ENCODE peak calls at places on chromosome 7, in eight cellular contexts. A is brain microvascular endothelial cell; E is CD4-positive, alpha-beta T cell; X is Ammon's horn; F is fibroblast of the conjunctiva; V is NCI-H510A; G is iPS-NIHi11; Y is upper lobe of right lung. N is an unnamed sample.
A peak's percentile ranks its signal among the peaks of the same experiment; 100 is the strongest.

GRCh38 chr7:99224263-99224947 is 16.5 kb upstream of the KPNA7 start:
- DNase-seq in A (peak; percentile 22), E (no peak), X (no peak), F (no peak), V (no peak), G (no peak), Y (no peak), N (peak; percentile 95)

GRCh38 chr7:82624337-82624736 is 180.8 kb upstream of the CACNA2D1 start:
- DNase-seq in A (peak; percentile 57), E (no peak), X (no peak), F (no peak), V (no peak), G (no peak), Y (no peak), N (peak; percentile 23)

GRCh38 chr7:93055543-93056107 is 62.2 kb downstream of the SAMD9 start:
- DNase-seq in A (peak; percentile 11), E (no peak), X (peak; percentile 41), F (peak; percentile 17), V (no peak), G (peak; percentile 57), Y (no peak), N (peak; percentile 69)

GRCh38 chr7:30188806-30189205 is 54.0 kb downstream of the MTURN start:
- DNase-seq in A (no peak), E (no peak), X (no peak), F (no peak), V (no peak), G (no peak), Y (no peak), N (peak; percentile 55)

GRCh38 chr7:135160098-135160857 is 10.2 kb downstream of the CYREN start:
- DNase-seq in A (peak; percentile 41), E (no peak), X (no peak), F (no peak), V (no peak), G (no peak), Y (no peak), N (peak; percentile 42)

GRCh38 chr7:74294191-74294998 is 5.2 kb downstream of the CLIP2 start:
- DNase-seq in A (no peak), E (no peak), X (no peak), F (peak; percentile 56), V (no peak), G (no peak), Y (no peak), N (no peak)

GRCh38 chr7:144821069-144821468 is 14.8 kb downstream of the TPK1 start:
- DNase-seq in A (no peak), E (no peak), X (no peak), F (no peak), V (no peak), G (no peak), Y (no peak), N (no peak)

GRCh38 chr7:135718219-135718618 is 9.8 kb downstream of the SLC13A4 start:
- DNase-seq in A (no peak), E (no peak), X (no peak), F (no peak), V (no peak), G (no peak), Y (no peak), N (no peak)

GRCh38 chr7:131040467-131040932 is 287.2 kb upstream of the MKLN1 start:
- DNase-seq in A (peak; percentile 75), E (peak; percentile 51), X (peak; percentile 77), F (peak; percentile 51), V (no peak), G (peak; percentile 63), Y (no peak), N (peak; percentile 79)

GRCh38 chr7:50197547-50197946 is 104.5 kb upstream of the ZPBP start:
- DNase-seq in A (no peak), E (peak; percentile 26), X (no peak), F (no peak), V (peak; percentile 72), G (peak; percentile 78), Y (no peak), N (no peak)

GRCh38 chr7:105002-105401 is 87.4 kb upstream of the FAM20C start:
- DNase-seq in A (no peak), E (no peak), X (no peak), F (no peak), V (no peak), G (no peak), Y (no peak), N (no peak)

GRCh38 chr7:13880789-13881188 is 108.7 kb downstream of the ETV1 start:
- DNase-seq in A (peak; percentile 60), E (no peak), X (no peak), F (no peak), V (no peak), G (no peak), Y (no peak), N (peak; percentile 46)

GRCh38 chr7:144487906-144488305 is 84.4 kb upstream of the NOBOX start:
- DNase-seq in A (no peak), E (no peak), X (no peak), F (no peak), V (no peak), G (peak; percentile 59), Y (no peak), N (no peak)

GRCh38 chr7:121624922-121625321 is 228.8 kb upstream of the FAM3C start:
- DNase-seq in A (peak; percentile 70), E (no peak), X (peak; percentile 52), F (no peak), V (no peak), G (no peak), Y (no peak), N (peak; percentile 75)

GRCh38 chr7:112495820-112496462 is 15.2 kb downstream of the LSMEM1 start:
- DNase-seq in A (peak; percentile 51), E (peak; percentile 29), X (peak; percentile 85), F (peak; percentile 57), V (no peak), G (peak; percentile 64), Y (no peak), N (peak; percentile 74)

GRCh38 chr7:159138508-159138907 is 6.2 kb downstream of the VIPR2 start:
- DNase-seq in A (no peak), E (no peak), X (no peak), F (no peak), V (no peak), G (no peak), Y (no peak), N (no peak)

GRCh38 chr7:126589068-126589684 is 663.6 kb downstream of the GRM8 start:
- DNase-seq in A (no peak), E (no peak), X (no peak), F (no peak), V (no peak), G (no peak), Y (no peak), N (peak; percentile 83)

GRCh38 chr7:114402866-114403635 is 11.6 kb upstream of the FOXP2 start:
- DNase-seq in A (no peak), E (no peak), X (no peak), F (no peak), V (no peak), G (no peak), Y (no peak), N (no peak)

GRCh38 chr7:50607524-50608125 is 42.4 kb upstream of the DDC start:
- DNase-seq in A (no peak), E (no peak), X (no peak), F (no peak), V (no peak), G (no peak), Y (no peak), N (no peak)

GRCh38 chr7:82044497-82045080 is 274.7 kb upstream of the HGF start:
- DNase-seq in A (peak; percentile 45), E (no peak), X (peak; percentile 84), F (peak; percentile 44), V (no peak), G (peak; percentile 16), Y (no peak), N (peak; percentile 82)

GRCh38 chr7:113521468-113521867 is 397.3 kb downstream of the PPP1R3A start:
- DNase-seq in A (peak; percentile 45), E (no peak), X (no peak), F (no peak), V (no peak), G (no peak), Y (no peak), N (peak; percentile 48)

GRCh38 chr7:14837216-14837615 is 65.3 kb downstream of the DGKB start:
- DNase-seq in A (no peak), E (no peak), X (no peak), F (no peak), V (no peak), G (no peak), Y (no peak), N (no peak)

GRCh38 chr7:101877882-101878591 is 60.6 kb downstream of the CUX1 start:
- DNase-seq in A (no peak), E (no peak), X (no peak), F (no peak), V (no peak), G (no peak), Y (no peak), N (no peak)

GRCh38 chr7:137169282-137169698 is 174.2 kb downstream of the PTN start:
- DNase-seq in A (peak; percentile 74), E (no peak), X (peak; percentile 90), F (peak; percentile 66), V (peak; percentile 21), G (peak; percentile 72), Y (peak; percentile 57), N (peak; percentile 99)

GRCh38 chr7:135077642-135078041 is 70.2 kb upstream of the TMEM140 start:
- DNase-seq in A (no peak), E (no peak), X (no peak), F (no peak), V (no peak), G (no peak), Y (no peak), N (no peak)

GRCh38 chr7:142110098-142110497 is 1.4 kb upstream of the MGAM2 start:
- DNase-seq in A (no peak), E (no peak), X (no peak), F (no peak), V (no peak), G (no peak), Y (no peak), N (no peak)

GRCh38 chr7:22578048-22578770 is 78.2 kb upstream of the STEAP1B start:
- DNase-seq in A (peak; percentile 59), E (no peak), X (no peak), F (peak; percentile 33), V (no peak), G (no peak), Y (no peak), N (peak; percentile 51)

GRCh38 chr7:27714831-27715444 is 25.0 kb upstream of the TAX1BP1 start:
- DNase-seq in A (peak; percentile 79), E (no peak), X (no peak), F (no peak), V (no peak), G (no peak), Y (no peak), N (no peak)

GRCh38 chr7:19916011-19916410 is 142.6 kb upstream of the TMEM196 start:
- DNase-seq in A (no peak), E (no peak), X (no peak), F (no peak), V (no peak), G (no peak), Y (no peak), N (no peak)

GRCh38 chr7:99794585-99795502 is 10.9 kb upstream of the CYP3A4 start:
- DNase-seq in A (peak; percentile 6), E (no peak), X (no peak), F (no peak), V (no peak), G (no peak), Y (no peak), N (peak; percentile 62)

GRCh38 chr7:157527235-157527634 is 190.4 kb downstream of the DNAJB6 start:
- DNase-seq in A (no peak), E (no peak), X (no peak), F (no peak), V (no peak), G (no peak), Y (peak; percentile 46), N (no peak)

GRCh38 chr7:43522406-43523156 is 60.3 kb upstream of the STK17A start:
- DNase-seq in A (peak; percentile 61), E (no peak), X (no peak), F (no peak), V (no peak), G (no peak), Y (no peak), N (peak; percentile 98)

GRCh38 chr7:29345590-29345989 is 151.0 kb downstream of the CHN2 start:
- DNase-seq in A (peak; percentile 23), E (no peak), X (peak; percentile 83), F (no peak), V (peak; percentile 32), G (peak; percentile 40), Y (peak; percentile 68), N (peak; percentile 67)

GRCh38 chr7:20288036-20288435 is 42.7 kb upstream of the ITGB8 start:
- DNase-seq in A (no peak), E (no peak), X (no peak), F (no peak), V (no peak), G (no peak), Y (no peak), N (no peak)

N was measured in myocyte.